ENCODE peak calls at places on chromosomes 7 and 10, in six cellular contexts. E, C, R, O, V and U are unnamed samples.

GRCh38 chr7:55240418-55241142 is 124.6 kb upstream of the LANCL2 start:
- DNase-seq in V (no peak), E (no peak), O (no peak), R (no peak), C (no peak), U (no peak)

GRCh38 chr7:47322731-47323130 is 259.2 kb downstream of the TNS3 start:
- DNase-seq in E (no peak), R (no peak), C (no peak), O (no peak), V (no peak), U (no peak)

GRCh38 chr10:19699299-19699698 is 116.9 kb upstream of the PLXDC2 start:
- DNase-seq in R (no peak), V (no peak), E (no peak), C (no peak), O (no peak), U (no peak)

GRCh38 chr10:131729938-131730660 is 170.7 kb upstream of the PPP2R2D start:
- DNase-seq in V (no peak), O (no peak), E (no peak), C (no peak), R (no peak), U (no peak)

GRCh38 chr10:25797888-25798429 is 136.1 kb upstream of the MYO3A start:
- DNase-seq in V (no peak), O (no peak), R (no peak), E (no peak), C (no peak), U (no peak)

GRCh38 chr10:94546058-94546595 is 539 bp downstream of the HELLS start:
- DNase-seq in O (peak), R (no peak), E (peak), C (peak), V (no peak), U (peak)

GRCh38 chr10:129433266-129433665 is 33.8 kb upstream of the MGMT start:
- DNase-seq in C (no peak), R (no peak), E (no peak), O (no peak), V (no peak), U (no peak)

GRCh38 chr7:84422790-84423189 is 228.2 kb upstream of the SEMA3A start:
- DNase-seq in O (no peak), V (no peak), C (no peak), R (no peak), E (no peak), U (no peak)

GRCh38 chr10:127150136-127150535 is 46.3 kb downstream of the INSYN2A start:
- DNase-seq in C (no peak), R (no peak), E (no peak), V (no peak), O (no peak), U (no peak)

GRCh38 chr7:98186452-98187137 is 24.6 kb upstream of the BHLHA15 start:
- DNase-seq in O (no peak), C (no peak), V (no peak), E (no peak), R (no peak), U (no peak)

GRCh38 chr10:132407243-132407746 is 10.3 kb downstream of the PWWP2B start:
- DNase-seq in E (peak), C (no peak), V (no peak), R (no peak), O (peak), U (no peak)

DNA sequence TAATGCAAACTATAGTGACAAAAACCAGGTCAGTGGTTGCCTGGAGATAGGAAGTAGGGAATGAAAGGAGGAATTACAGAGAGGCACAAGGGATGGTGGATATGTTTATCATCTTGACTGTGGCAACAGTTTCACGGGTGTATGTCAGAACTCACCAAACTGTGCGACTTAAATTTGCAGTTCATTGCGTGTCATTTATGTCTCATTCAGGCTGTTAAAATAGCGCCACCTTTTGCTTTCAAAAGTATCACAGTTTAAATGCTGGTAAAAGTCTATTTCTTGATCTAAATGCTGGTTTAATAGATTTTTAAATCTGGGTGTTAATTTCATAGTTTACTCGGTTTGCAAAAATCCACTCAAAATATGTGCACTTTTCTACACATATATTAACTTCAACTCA is 51.0 kb downstream of the PTTG1IP2 start:
- DNase-seq in E (no peak), C (no peak), V (no peak), R (no peak), O (no peak), U (no peak)
- TF ChIP-seq GABPA in E (no peak), C (no peak), V (no peak), R (no peak), O (no peak), U (no peak)

DNA sequence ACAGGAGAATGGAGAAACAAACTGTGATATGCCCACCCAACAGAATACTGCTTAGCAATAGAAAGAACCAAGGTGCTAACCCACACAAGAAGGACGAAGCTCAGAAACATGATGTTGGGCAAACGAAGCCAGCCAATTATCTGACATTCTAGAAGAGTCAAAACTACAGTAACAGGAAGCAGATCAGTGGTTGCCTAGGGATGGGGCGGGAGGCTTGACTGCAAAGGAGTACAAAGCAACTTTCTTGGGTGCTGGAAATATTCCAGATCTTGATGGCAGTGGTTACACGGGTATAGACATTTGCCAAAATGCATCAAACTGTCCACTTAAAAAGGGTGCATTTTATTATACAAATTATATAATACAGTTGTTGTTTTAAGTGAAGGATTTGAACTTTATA is 41.1 kb upstream of the RET start:
- DNase-seq in V (no peak), E (no peak), C (no peak), O (no peak), R (no peak), U (no peak)
- H3K27ac ChIP-seq in V (no peak), E (no peak), C (no peak), O (no peak), R (no peak), U (no peak)

GRCh38 chr10:2980116-2980515 is 87.2 kb upstream of the PFKP start:
- DNase-seq in O (no peak), C (no peak), E (no peak), V (no peak), R (no peak), U (peak)

GRCh38 chr10:2978574-2979266 is 88.6 kb upstream of the PFKP start:
- DNase-seq in O (no peak), E (no peak), R (no peak), V (no peak), C (no peak), U (no peak)

GRCh38 chr10:2978111-2978510 is 89.2 kb upstream of the PFKP start:
- DNase-seq in O (peak), R (no peak), V (peak), C (no peak), E (peak), U (no peak)

GRCh38 chr10:2980791-2981360 is 86.5 kb upstream of the PFKP start:
- DNase-seq in O (no peak), R (no peak), V (no peak), E (no peak), C (no peak), U (no peak)

GRCh38 chr10:2979267-2979660 is 88.1 kb upstream of the PFKP start:
- DNase-seq in R (no peak), C (no peak), O (no peak), E (no peak), V (no peak), U (peak)
- H3K4me3 ChIP-seq in R (no peak), C (no peak), O (no peak), E (no peak), V (no peak), U (no peak)

GRCh38 chr10:5774987-5775386 is 38.2 kb downstream of the GDI2 start:
- DNase-seq in E (no peak), C (no peak), O (no peak), R (no peak), V (no peak), U (no peak)

GRCh38 chr10:5776150-5776880 is 36.9 kb downstream of the GDI2 start:
- DNase-seq in E (peak), V (no peak), C (no peak), R (no peak), O (no peak), U (no peak)

GRCh38 chr10:5779753-5780152 is 33.5 kb downstream of the GDI2 start:
- DNase-seq in R (no peak), O (no peak), C (no peak), E (no peak), V (no peak), U (no peak)

GRCh38 chr10:5776881-5777197 is 36.4 kb downstream of the GDI2 start:
- DNase-seq in C (no peak), V (no peak), E (no peak), O (no peak), R (no peak), U (no peak)

GRCh38 chr10:5775705-5776104 is 37.5 kb downstream of the GDI2 start:
- DNase-seq in V (no peak), R (no peak), C (no peak), O (no peak), E (no peak), U (peak)
- TF ChIP-seq GABPA in V (no peak), R (no peak), C (no peak), O (no peak), E (no peak), U (no peak)

DNA sequence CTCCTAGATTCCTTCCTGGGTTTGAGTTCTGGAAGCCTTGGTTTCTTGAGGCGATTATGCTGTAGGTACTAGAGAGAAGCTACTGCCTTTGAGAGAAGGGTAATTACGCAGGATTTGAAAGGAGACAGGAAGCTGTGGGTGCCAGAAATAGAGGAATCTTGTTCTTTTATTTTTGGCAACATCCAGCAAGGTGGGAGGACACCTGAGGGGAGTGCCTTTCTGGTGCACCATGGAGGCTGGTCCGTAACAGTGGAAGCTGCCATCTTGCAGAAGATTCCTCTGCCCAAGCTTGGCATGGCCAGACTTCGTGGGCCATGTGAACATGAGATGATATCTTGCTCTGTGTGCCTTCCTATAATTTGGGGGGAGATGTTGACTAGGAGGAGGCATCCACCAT is 98.0 kb downstream of the PFKFB3 start:
- DNase-seq in C (no peak), E (no peak), V (no peak), O (no peak), R (no peak), U (no peak)
- H3K27ac ChIP-seq in C (no peak), E (no peak), V (peak), O (no peak), R (no peak), U (no peak)